ENCODE peak calls at places on chromosomes 4 and X, in ten cellular contexts. One of them, this sample, is unnamed.

GRCh38 chr4:150010525-150011126 is 67.6 kb upstream of the DCLK2 start:
- DNase-seq in left lung: no peak
- DNase-seq in endothelial cell: peak
- DNase-seq in DMS79 treated with DMSO at 0.1 percent for 48 hours: peak
- DNase-seq in Right ventricle myocardium superior: no peak
- DNase-seq in AG10803: peak
- DNase-seq in cardiac fibroblast: peak
- DNase-seq in foreskin fibroblast: peak
- DNase-seq in stimulated activated CD4-positive, alpha-beta T cell treated with anti-CD3 and anti-CD28 coated beads, TNF-alpha, amount 100 ng/mL, for 1 hour: no peak
- DNase-seq in CMK: no peak
- DNase-seq in this sample: peak

GRCh38 chrX:132004728-132005127 is 18.4 kb upstream of the STK26 start:
- DNase-seq in left lung: no peak
- DNase-seq in endothelial cell: no peak
- DNase-seq in DMS79 treated with DMSO at 0.1 percent for 48 hours: no peak
- DNase-seq in Right ventricle myocardium superior: no peak
- DNase-seq in AG10803: no peak
- DNase-seq in cardiac fibroblast: peak
- DNase-seq in foreskin fibroblast: no peak
- DNase-seq in stimulated activated CD4-positive, alpha-beta T cell treated with anti-CD3 and anti-CD28 coated beads, TNF-alpha, amount 100 ng/mL, for 1 hour: no peak
- DNase-seq in CMK: no peak
- DNase-seq in this sample: no peak

GRCh38 chr4:168577624-168578023 is 80.8 kb downstream of the PALLD start:
- DNase-seq in left lung: no peak
- DNase-seq in endothelial cell: no peak
- DNase-seq in DMS79 treated with DMSO at 0.1 percent for 48 hours: no peak
- DNase-seq in Right ventricle myocardium superior: no peak
- DNase-seq in AG10803: no peak
- DNase-seq in cardiac fibroblast: no peak
- DNase-seq in foreskin fibroblast: no peak
- DNase-seq in stimulated activated CD4-positive, alpha-beta T cell treated with anti-CD3 and anti-CD28 coated beads, TNF-alpha, amount 100 ng/mL, for 1 hour: no peak
- DNase-seq in CMK: no peak
- DNase-seq in this sample: no peak

GRCh38 chr4:70399319-70399718 is 1.6 kb downstream of the OPRPN start:
- DNase-seq in left lung: no peak
- DNase-seq in endothelial cell: no peak
- DNase-seq in DMS79 treated with DMSO at 0.1 percent for 48 hours: no peak
- DNase-seq in Right ventricle myocardium superior: no peak
- DNase-seq in AG10803: no peak
- DNase-seq in cardiac fibroblast: no peak
- DNase-seq in foreskin fibroblast: no peak
- DNase-seq in stimulated activated CD4-positive, alpha-beta T cell treated with anti-CD3 and anti-CD28 coated beads, TNF-alpha, amount 100 ng/mL, for 1 hour: no peak
- DNase-seq in CMK: no peak
- DNase-seq in this sample: no peak

GRCh38 chrX:39445336-39445735 is 644.1 kb downstream of the MID1IP1 start:
- DNase-seq in left lung: no peak
- DNase-seq in endothelial cell: peak
- DNase-seq in DMS79 treated with DMSO at 0.1 percent for 48 hours: no peak
- DNase-seq in Right ventricle myocardium superior: no peak
- DNase-seq in AG10803: no peak
- DNase-seq in cardiac fibroblast: no peak
- DNase-seq in foreskin fibroblast: no peak
- DNase-seq in stimulated activated CD4-positive, alpha-beta T cell treated with anti-CD3 and anti-CD28 coated beads, TNF-alpha, amount 100 ng/mL, for 1 hour: peak
- DNase-seq in CMK: no peak
- DNase-seq in this sample: no peak

GRCh38 chrX:118773782-118774181 is 46.4 kb downstream of the IL13RA1 start:
- DNase-seq in left lung: no peak
- DNase-seq in endothelial cell: no peak
- DNase-seq in DMS79 treated with DMSO at 0.1 percent for 48 hours: peak
- DNase-seq in Right ventricle myocardium superior: no peak
- DNase-seq in AG10803: no peak
- DNase-seq in cardiac fibroblast: no peak
- DNase-seq in foreskin fibroblast: no peak
- DNase-seq in stimulated activated CD4-positive, alpha-beta T cell treated with anti-CD3 and anti-CD28 coated beads, TNF-alpha, amount 100 ng/mL, for 1 hour: no peak
- DNase-seq in CMK: no peak
- DNase-seq in this sample: no peak

GRCh38 chr4:154858166-154858565 is 77.1 kb downstream of the RBM46 start:
- DNase-seq in left lung: no peak
- DNase-seq in endothelial cell: no peak
- DNase-seq in DMS79 treated with DMSO at 0.1 percent for 48 hours: no peak
- DNase-seq in Right ventricle myocardium superior: peak
- DNase-seq in AG10803: no peak
- DNase-seq in cardiac fibroblast: no peak
- DNase-seq in foreskin fibroblast: no peak
- DNase-seq in stimulated activated CD4-positive, alpha-beta T cell treated with anti-CD3 and anti-CD28 coated beads, TNF-alpha, amount 100 ng/mL, for 1 hour: no peak
- DNase-seq in CMK: no peak
- DNase-seq in this sample: no peak

GRCh38 chrX:110214684-110215083 is 103.2 kb downstream of the AMMECR1 start:
- DNase-seq in left lung: no peak
- DNase-seq in endothelial cell: no peak
- DNase-seq in DMS79 treated with DMSO at 0.1 percent for 48 hours: no peak
- DNase-seq in Right ventricle myocardium superior: no peak
- DNase-seq in AG10803: no peak
- DNase-seq in cardiac fibroblast: no peak
- DNase-seq in foreskin fibroblast: no peak
- DNase-seq in stimulated activated CD4-positive, alpha-beta T cell treated with anti-CD3 and anti-CD28 coated beads, TNF-alpha, amount 100 ng/mL, for 1 hour: no peak
- DNase-seq in CMK: no peak
- DNase-seq in this sample: no peak

GRCh38 chr4:123602007-123602406 is 205.4 kb downstream of the SPRY1 start:
- DNase-seq in left lung: no peak
- DNase-seq in endothelial cell: no peak
- DNase-seq in DMS79 treated with DMSO at 0.1 percent for 48 hours: no peak
- DNase-seq in Right ventricle myocardium superior: no peak
- DNase-seq in AG10803: no peak
- DNase-seq in cardiac fibroblast: no peak
- DNase-seq in foreskin fibroblast: no peak
- DNase-seq in stimulated activated CD4-positive, alpha-beta T cell treated with anti-CD3 and anti-CD28 coated beads, TNF-alpha, amount 100 ng/mL, for 1 hour: no peak
- DNase-seq in CMK: no peak
- DNase-seq in this sample: no peak

GRCh38 chr4:97300561-97300960 is 842.7 kb downstream of the STPG2 start:
- DNase-seq in left lung: no peak
- DNase-seq in endothelial cell: no peak
- DNase-seq in DMS79 treated with DMSO at 0.1 percent for 48 hours: no peak
- DNase-seq in Right ventricle myocardium superior: no peak
- DNase-seq in AG10803: no peak
- DNase-seq in cardiac fibroblast: no peak
- DNase-seq in foreskin fibroblast: no peak
- DNase-seq in stimulated activated CD4-positive, alpha-beta T cell treated with anti-CD3 and anti-CD28 coated beads, TNF-alpha, amount 100 ng/mL, for 1 hour: no peak
- DNase-seq in CMK: no peak
- DNase-seq in this sample: no peak

GRCh38 chr4:139645458-139645857 is 20.2 kb upstream of the MGST2 start:
- DNase-seq in left lung: no peak
- DNase-seq in endothelial cell: no peak
- DNase-seq in DMS79 treated with DMSO at 0.1 percent for 48 hours: no peak
- DNase-seq in Right ventricle myocardium superior: no peak
- DNase-seq in AG10803: no peak
- DNase-seq in cardiac fibroblast: no peak
- DNase-seq in foreskin fibroblast: no peak
- DNase-seq in stimulated activated CD4-positive, alpha-beta T cell treated with anti-CD3 and anti-CD28 coated beads, TNF-alpha, amount 100 ng/mL, for 1 hour: no peak
- DNase-seq in CMK: no peak
- DNase-seq in this sample: no peak

GRCh38 chr4:7779194-7779768 is 160.4 kb downstream of the AFAP1 start:
- DNase-seq in left lung: no peak
- DNase-seq in endothelial cell: no peak
- DNase-seq in DMS79 treated with DMSO at 0.1 percent for 48 hours: no peak
- DNase-seq in Right ventricle myocardium superior: no peak
- DNase-seq in AG10803: peak
- DNase-seq in cardiac fibroblast: no peak
- DNase-seq in foreskin fibroblast: peak
- DNase-seq in stimulated activated CD4-positive, alpha-beta T cell treated with anti-CD3 and anti-CD28 coated beads, TNF-alpha, amount 100 ng/mL, for 1 hour: no peak
- DNase-seq in CMK: no peak
- DNase-seq in this sample: no peak

GRCh38 chrX:20063153-20063552 is 53.6 kb downstream of the MAP7D2 start:
- DNase-seq in left lung: no peak
- DNase-seq in endothelial cell: no peak
- DNase-seq in DMS79 treated with DMSO at 0.1 percent for 48 hours: no peak
- DNase-seq in Right ventricle myocardium superior: no peak
- DNase-seq in AG10803: no peak
- DNase-seq in cardiac fibroblast: no peak
- DNase-seq in foreskin fibroblast: no peak
- DNase-seq in stimulated activated CD4-positive, alpha-beta T cell treated with anti-CD3 and anti-CD28 coated beads, TNF-alpha, amount 100 ng/mL, for 1 hour: no peak
- DNase-seq in CMK: no peak
- DNase-seq in this sample: no peak